ENCODE peak calls at places on chromosomes 3 and 15, in seven cellular contexts. H is IMR-90, F is stomach, L is body of pancreas, D is HCT116, E is transverse colon, W is breast epithelium. M is an unnamed sample.

GRCh38 chr3:105598047-105598796 is 231.5 kb downstream of the ALCAM start:
- DNase-seq in W (no peak), H (peak), L (no peak), E (no peak), F (no peak), D (peak), M (no peak)

GRCh38 chr3:160434071-160434470 is 15.5 kb downstream of the TRIM59 start:
- DNase-seq in L (no peak), E (no peak), H (peak), F (no peak), D (no peak), W (no peak), M (no peak)

GRCh38 chr3:116102037-116102436 is 343.2 kb downstream of the LSAMP start:
- DNase-seq in F (no peak), E (no peak), D (no peak), L (no peak), H (no peak), W (no peak), M (no peak)

GRCh38 chr3:168327836-168328235 is 232.1 kb upstream of the GOLIM4 start:
- DNase-seq in L (no peak), E (no peak), F (no peak), W (no peak), D (no peak), H (peak), M (no peak)

GRCh38 chr3:42539871-42540714 is 37.6 kb downstream of the VIPR1 start:
- DNase-seq in D (peak), E (peak), F (peak), L (peak), H (no peak), W (peak), M (peak)

GRCh38 chr3:12229144-12229871 is 59.6 kb upstream of the PPARG start:
- DNase-seq in D (no peak), F (peak), E (no peak), L (no peak), W (no peak), H (no peak), M (no peak)

GRCh38 chr3:130772124-130772523 is 25.5 kb upstream of the PIK3R4 start:
- DNase-seq in D (no peak), H (no peak), E (no peak), F (no peak), W (no peak), L (no peak), M (no peak)

GRCh38 chr3:8966150-8966819 is 3.0 kb upstream of the RAD18 start:
- DNase-seq in H (no peak), W (no peak), F (no peak), E (no peak), L (no peak), D (no peak), M (no peak)

GRCh38 chr15:93072440-93073394 is 16.3 kb downstream of the RGMA start:
- DNase-seq in E (peak), F (peak), D (peak), W (no peak), H (peak), L (peak), M (no peak)

GRCh38 chr3:10655131-10655530 is 149.7 kb upstream of the ATP2B2 start:
- DNase-seq in F (no peak), E (no peak), H (no peak), D (no peak), L (no peak), W (no peak), M (no peak)

GRCh38 chr3:79016587-79017380 is 751.0 kb downstream of the ROBO1 start:
- DNase-seq in D (no peak), E (no peak), L (no peak), F (no peak), H (peak), W (no peak), M (no peak)

GRCh38 chr15:75123395-75123794 is 78.3 kb upstream of the C15orf39 start:
- DNase-seq in D (no peak), H (peak), F (no peak), W (no peak), E (no peak), L (no peak), M (peak)

GRCh38 chr3:45617430-45618080 is 23.0 kb downstream of the LIMD1 start:
- DNase-seq in E (no peak), W (no peak), L (peak), H (no peak), F (peak), D (no peak), M (no peak)

GRCh38 chr3:25532763-25533162 is 104.7 kb downstream of the RARB start:
- DNase-seq in W (no peak), E (no peak), F (peak), L (peak), D (peak), H (peak), M (peak)

GRCh38 chr15:57610130-57610529 is 18.4 kb downstream of the MYZAP start:
- DNase-seq in D (peak), L (peak), F (peak), H (peak), E (peak), W (no peak), M (no peak)

GRCh38 chr15:38854506-38854905 is 289.9 kb upstream of the RASGRP1 start:
- DNase-seq in D (no peak), F (no peak), L (no peak), W (no peak), E (no peak), H (no peak), M (no peak)

GRCh38 chr15:68646156-68646555 is 67.4 kb downstream of the CORO2B start:
- DNase-seq in W (peak), D (no peak), F (no peak), H (no peak), E (no peak), L (no peak), M (no peak)

GRCh38 chr3:177735441-177735840 is 538.2 kb upstream of the TBL1XR1 start:
- DNase-seq in L (no peak), H (no peak), E (no peak), W (no peak), D (no peak), F (no peak), M (no peak)

GRCh38 chr15:71758716-71759115 is 51.6 kb upstream of the NR2E3 start:
- DNase-seq in W (no peak), H (no peak), L (no peak), D (no peak), F (no peak), E (no peak), M (no peak)

GRCh38 chr3:37015631-37016030 is 22.3 kb downstream of the MLH1 start:
- DNase-seq in H (no peak), L (no peak), W (no peak), F (no peak), E (no peak), D (no peak), M (no peak)

GRCh38 chr3:127674793-127675189 is 2.0 kb downstream of the ABTB1 start:
- DNase-seq in H (no peak), D (no peak), E (no peak), L (no peak), F (peak), W (peak), M (no peak)

GRCh38 chr3:38346584-38347410 is at the start of gene XYLB:
- DNase-seq in E (peak), W (peak), D (peak), F (peak), H (peak), L (peak), M (peak)
- TF ChIP-seq POLR2A in E (peak), W (no peak), D (peak), F (no peak), H (no peak), L (peak), M (peak)

GRCh38 chr3:172151610-172152293 is 112.4 kb downstream of the FNDC3B start:
- DNase-seq in F (no peak), H (no peak), E (no peak), L (no peak), W (no peak), D (no peak), M (no peak)
- TF ChIP-seq POLR2A in F (no peak), H (no peak), E (no peak), L (no peak), W (no peak), D (no peak), M (no peak)

DNA sequence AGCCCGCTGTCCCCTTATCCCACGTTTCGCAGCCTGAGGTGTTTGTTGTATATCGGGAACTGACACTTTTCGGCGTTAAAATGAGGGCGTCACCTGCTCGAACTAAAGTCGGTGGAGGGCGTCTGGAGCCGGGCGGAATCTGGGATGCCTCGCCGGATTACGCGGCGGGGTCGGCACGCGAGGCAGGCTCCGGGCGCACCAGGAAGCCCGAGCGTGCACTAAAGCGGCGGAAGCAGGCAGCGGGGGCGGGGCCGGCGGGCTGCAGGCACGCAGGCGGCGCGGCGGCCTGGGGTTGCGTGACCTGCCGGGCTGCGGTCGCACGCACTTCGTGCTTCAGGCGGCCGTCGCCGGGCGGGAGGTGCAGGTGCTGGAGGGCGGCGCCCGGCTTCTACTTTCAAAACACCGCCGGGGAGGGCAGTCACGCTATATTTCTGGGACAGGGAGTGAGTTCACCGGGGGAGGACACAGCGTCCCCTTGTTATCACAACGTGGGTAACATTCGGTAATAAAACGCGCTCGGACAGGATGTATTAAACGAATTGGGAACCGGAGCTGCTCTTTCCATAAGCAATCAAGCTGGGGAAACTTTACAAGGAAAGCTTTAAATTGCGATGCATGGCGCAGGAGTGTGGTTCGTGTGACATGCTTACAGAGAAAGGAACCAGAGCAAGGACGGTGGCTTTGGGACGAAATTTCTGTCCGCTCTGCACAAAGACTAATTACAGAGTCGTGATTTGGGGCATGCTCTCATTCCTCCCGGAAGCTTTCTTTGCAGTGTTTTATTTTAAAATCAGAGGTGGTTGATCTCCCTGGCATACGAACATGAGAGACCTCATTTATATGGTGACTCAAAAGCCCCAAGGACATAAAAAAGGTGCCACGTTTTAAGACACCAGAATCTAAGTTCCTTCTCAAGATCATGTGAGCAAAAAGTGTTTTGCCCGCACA is 9.1 kb upstream of the LEKR1 start:
- DNase-seq in F (peak), D (peak), L (peak), H (peak), E (peak), W (peak), M (peak)
- TF ChIP-seq POLR2A in F (no peak), D (peak), L (peak), H (peak), E (peak), W (no peak), M (peak)

DNA sequence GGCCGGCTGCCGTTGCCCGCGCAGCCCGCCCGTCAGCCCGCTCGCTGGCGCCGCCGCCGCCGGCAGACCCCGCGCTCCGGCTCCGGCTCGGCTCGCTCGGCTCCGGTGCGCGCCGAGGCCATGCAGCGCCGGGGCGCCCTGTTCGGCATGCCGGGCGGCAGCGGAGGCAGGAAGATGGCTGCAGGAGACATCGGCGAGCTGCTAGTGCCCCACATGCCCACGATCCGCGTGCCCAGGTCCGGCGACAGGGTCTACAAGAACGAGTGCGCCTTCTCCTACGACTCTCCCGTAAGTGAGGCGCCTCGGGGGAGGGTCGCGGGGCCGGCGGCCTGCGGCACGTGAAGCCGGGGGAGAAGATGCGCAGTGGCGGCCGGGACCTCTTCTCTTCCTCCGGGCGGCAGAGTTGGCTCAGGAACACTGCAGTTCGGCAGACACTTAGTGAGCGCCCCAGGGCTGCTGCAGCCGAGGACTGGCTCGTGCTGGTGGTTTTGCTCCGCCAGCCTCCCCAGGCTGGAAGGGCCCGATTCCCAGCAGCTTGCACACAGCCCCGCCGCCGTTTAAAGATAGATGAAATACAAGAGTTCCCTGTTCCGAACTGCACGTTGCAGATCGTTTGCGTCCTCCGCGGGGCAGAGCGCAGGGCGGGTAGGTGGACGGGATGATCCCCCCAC is 401 bp downstream of the USP13 start:
- DNase-seq in D (peak), L (peak), H (peak), W (peak), F (peak), E (peak), M (peak)
- TF ChIP-seq POLR2A in D (no peak), L (peak), H (no peak), W (no peak), F (no peak), E (peak), M (no peak)

GRCh38 chr3:184333190-184333589 is 4.2 kb upstream of the FAM131A start:
- DNase-seq in D (no peak), E (no peak), H (no peak), F (no peak), L (no peak), W (no peak), M (peak)

GRCh38 chr3:184332370-184333090 is 4.9 kb upstream of the FAM131A start:
- DNase-seq in D (no peak), W (no peak), H (peak), F (no peak), E (no peak), L (no peak), M (no peak)

GRCh38 chr3:184334470-184335158 is 2.8 kb upstream of the FAM131A start:
- DNase-seq in H (peak), D (no peak), F (no peak), E (no peak), L (no peak), W (no peak), M (peak)

GRCh38 chr3:184335291-184335660 is 2.1 kb upstream of the FAM131A start:
- DNase-seq in L (no peak), D (no peak), W (no peak), F (no peak), E (no peak), H (no peak), M (no peak)

DNA sequence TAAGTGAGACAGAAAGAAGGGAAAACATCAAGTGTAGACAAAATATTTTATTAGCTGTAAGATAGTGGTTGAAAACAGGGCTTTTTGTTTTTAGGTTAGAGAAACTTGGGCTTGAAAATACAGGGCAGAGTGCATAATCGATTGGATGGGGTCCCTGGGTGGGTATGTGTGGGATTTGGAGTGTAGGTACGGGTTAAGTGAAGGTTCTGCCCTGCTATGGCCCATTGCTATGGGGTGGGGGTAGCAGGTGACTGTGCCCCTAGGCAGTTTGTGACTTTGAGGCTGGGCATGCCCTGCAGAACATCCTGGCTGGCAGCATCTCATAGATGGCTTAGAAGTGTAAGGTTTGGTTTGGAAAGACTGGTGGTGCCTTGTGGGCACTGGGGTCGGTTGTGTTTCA is 3.7 kb upstream of the FAM131A start:
- DNase-seq in W (no peak), E (no peak), H (no peak), L (no peak), D (no peak), F (no peak), M (no peak)
- TF ChIP-seq POLR2A in W (no peak), E (no peak), H (no peak), L (no peak), D (no peak), F (no peak), M (no peak)

DNA sequence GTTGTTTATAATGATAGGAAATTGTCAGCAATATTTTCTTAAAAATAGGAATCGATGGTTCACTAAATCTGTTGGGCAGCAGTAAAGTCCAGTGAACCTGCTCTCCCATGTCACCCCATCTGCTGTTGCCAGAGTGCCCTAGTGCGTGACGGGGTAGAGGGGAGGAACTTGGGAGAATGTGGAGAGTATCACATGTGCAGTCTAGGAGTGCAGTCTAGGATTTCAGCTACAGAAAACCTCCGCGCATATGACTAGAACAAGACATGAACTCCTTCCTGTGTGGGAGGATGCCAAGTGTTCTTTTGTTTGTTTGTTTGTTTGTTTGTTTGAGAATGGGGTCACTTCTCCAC is 74.6 kb upstream of the ACAD9 start:
- DNase-seq in D (no peak), L (no peak), E (no peak), H (no peak), W (no peak), F (no peak), M (no peak)
- TF ChIP-seq POLR2A in D (no peak), L (no peak), E (no peak), H (no peak), W (no peak), F (no peak), M (no peak)

DNA sequence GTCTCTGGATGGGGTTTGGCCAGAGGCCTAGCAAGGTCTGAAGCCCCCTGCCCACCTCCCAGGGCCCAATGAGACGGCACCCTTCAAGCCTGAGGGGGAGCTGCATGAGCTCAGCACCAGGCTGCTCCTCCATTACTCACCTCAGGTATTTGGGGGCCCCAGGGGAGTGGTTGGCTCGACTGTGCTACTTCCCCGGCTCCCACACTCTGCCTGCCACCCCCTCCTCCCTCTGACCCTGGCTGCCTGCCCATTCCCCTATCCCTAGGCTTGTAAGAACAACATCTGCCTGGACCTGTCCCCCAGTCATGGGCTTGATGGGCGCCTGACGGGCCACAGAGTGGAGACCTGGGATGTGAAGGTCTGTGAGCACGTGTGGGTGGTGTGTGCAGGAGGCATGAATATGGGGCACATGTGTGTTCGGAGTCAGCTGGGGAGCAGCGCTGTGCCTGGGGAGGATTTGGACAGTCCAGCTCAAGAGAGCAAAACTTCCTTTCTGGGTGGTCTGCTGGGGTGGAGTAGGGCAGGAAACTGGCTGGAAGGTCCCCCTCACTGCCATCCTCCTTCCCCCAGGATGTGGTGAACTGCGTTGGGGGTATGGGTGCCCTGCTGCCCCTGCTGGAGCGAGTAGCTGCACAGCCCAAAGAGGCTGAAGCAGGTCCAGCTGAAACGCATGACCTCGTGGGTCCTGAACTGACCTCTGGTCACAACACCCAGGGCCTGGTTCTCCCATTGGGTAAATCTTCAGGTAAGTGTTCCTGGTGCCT is 17.4 kb downstream of the NBEAL2 start:
- DNase-seq in W (no peak), E (no peak), D (no peak), H (no peak), L (no peak), F (no peak), M (no peak)
- TF ChIP-seq POLR2A in W (no peak), E (no peak), D (no peak), H (no peak), L (no peak), F (no peak), M (no peak)

GRCh38 chr3:69739204-69740102 is at the start of gene MITF:
- DNase-seq in D (peak), H (peak), L (peak), W (peak), F (peak), E (peak), M (peak)
- TF ChIP-seq POLR2A in D (no peak), H (no peak), L (no peak), W (no peak), F (no peak), E (peak), M (peak)

GRCh38 chr3:14431928-14432834 is 29.8 kb downstream of the SLC6A6 start:
- DNase-seq in E (peak), H (peak), L (peak), D (peak), W (peak), F (peak), M (peak)
- TF ChIP-seq POLR2A in E (no peak), H (no peak), L (no peak), D (no peak), W (no peak), F (no peak), M (peak)